ENCODE peak calls at places on chromosomes 2 and 18, in four cellular contexts. S is IMR-90, O is neuronal stem cell, K is mesenchymal stem cell. M is an unnamed sample.

GRCh38 chr18:10530852-10531251 is 5.0 kb downstream of the NAPG start:
- DNase-seq in S (no peak), O (no peak), K (peak), M (no peak)

GRCh38 chr18:52677991-52678390 is 338.0 kb downstream of the DCC start:
- DNase-seq in S (no peak), O (no peak), K (no peak), M (no peak)

GRCh38 chr2:60808330-60808801 is 52.3 kb downstream of the PAPOLG start:
- DNase-seq in S (no peak), O (no peak), K (no peak), M (peak)

GRCh38 chr18:35106845-35107148 is 65.6 kb downstream of the MAPRE2 start:
- DNase-seq in S (no peak), O (no peak), K (no peak), M (no peak)

GRCh38 chr18:58230438-58231179 is 186.6 kb downstream of the NEDD4L start:
- DNase-seq in S (peak), O (no peak), K (peak), M (peak)

GRCh38 chr2:120620025-120620793 is 115.5 kb upstream of the GLI2 start:
- DNase-seq in S (peak), O (no peak), K (peak), M (no peak)

GRCh38 chr2:47189635-47190034 is 34.5 kb upstream of the STPG4 start:
- DNase-seq in S (peak), O (no peak), K (peak), M (no peak)

GRCh38 chr2:63814114-63814513 is 27.6 kb upstream of the UGP2 start:
- DNase-seq in S (peak), O (no peak), K (no peak), M (no peak)

GRCh38 chr2:227095346-227095745 is 68.7 kb downstream of the COL4A4 start:
- DNase-seq in S (no peak), O (no peak), K (peak), M (no peak)

GRCh38 chr2:240469239-240469636 is 33.8 kb downstream of the GPC1 start:
- DNase-seq in S (no peak), O (no peak), K (no peak), M (no peak)

GRCh38 chr2:232854082-232854481 is 16.0 kb upstream of the SNORC start:
- DNase-seq in S (peak), O (no peak), K (peak), M (no peak)

GRCh38 chr2:235045336-235045972 is 93.6 kb downstream of the SH3BP4 start:
- DNase-seq in S (no peak), O (no peak), K (no peak), M (no peak)

GRCh38 chr2:34105015-34105767 is 506.1 kb upstream of the FAM98A start:
- DNase-seq in S (peak), O (no peak), K (peak), M (peak)

DNA sequence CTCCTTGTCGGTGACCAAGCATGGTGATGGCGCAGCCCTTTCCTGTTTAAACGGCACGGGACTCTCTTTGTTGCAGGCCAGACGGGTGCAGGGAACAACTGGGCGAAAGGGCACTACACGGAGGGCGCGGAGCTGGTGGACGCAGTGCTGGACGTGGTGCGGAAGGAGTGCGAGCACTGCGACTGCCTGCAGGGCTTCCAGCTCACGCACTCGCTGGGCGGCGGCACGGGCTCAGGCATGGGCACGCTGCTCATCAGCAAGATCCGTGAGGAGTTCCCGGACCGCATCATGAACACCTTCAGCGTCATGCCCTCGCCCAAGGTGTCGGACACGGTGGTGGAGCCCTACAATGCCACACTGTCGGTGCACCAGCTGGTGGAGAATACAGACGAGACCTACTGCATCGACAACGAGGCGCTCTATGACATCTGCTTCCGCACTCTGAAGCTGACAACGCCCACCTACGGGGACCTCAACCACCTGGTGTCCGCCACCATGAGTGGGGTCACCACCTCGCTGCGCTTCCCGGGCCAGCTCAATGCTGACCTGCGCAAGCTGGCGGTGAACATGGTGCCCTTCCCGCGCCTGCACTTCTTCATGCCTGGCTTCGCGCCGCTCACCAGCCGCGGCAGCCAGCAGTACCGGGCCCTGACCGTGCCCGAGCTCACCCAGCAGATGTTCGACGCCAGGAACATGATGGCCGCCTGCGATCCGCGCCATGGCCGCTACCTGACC is 17.1 kb downstream of the TUBB6 start:
- DNase-seq in S (no peak), O (no peak), K (no peak), M (no peak)
- H4K8ac ChIP-seq in S (no peak), O (peak), K (no peak), M (no peak)

GRCh38 chr2:105399207-105399861 is 483 bp upstream of the FHL2 start:
- DNase-seq in S (no peak), O (no peak), K (no peak), M (peak)

GRCh38 chr2:105397025-105397722 is 1.7 kb downstream of the FHL2 start:
- DNase-seq in S (no peak), O (no peak), K (no peak), M (peak)

GRCh38 chr2:105400138-105400540 is 1.3 kb upstream of the FHL2 start:
- DNase-seq in S (no peak), O (no peak), K (no peak), M (no peak)

GRCh38 chr2:105397959-105398521 is 811 bp downstream of the FHL2 start:
- DNase-seq in S (no peak), O (no peak), K (no peak), M (peak)

DNA sequence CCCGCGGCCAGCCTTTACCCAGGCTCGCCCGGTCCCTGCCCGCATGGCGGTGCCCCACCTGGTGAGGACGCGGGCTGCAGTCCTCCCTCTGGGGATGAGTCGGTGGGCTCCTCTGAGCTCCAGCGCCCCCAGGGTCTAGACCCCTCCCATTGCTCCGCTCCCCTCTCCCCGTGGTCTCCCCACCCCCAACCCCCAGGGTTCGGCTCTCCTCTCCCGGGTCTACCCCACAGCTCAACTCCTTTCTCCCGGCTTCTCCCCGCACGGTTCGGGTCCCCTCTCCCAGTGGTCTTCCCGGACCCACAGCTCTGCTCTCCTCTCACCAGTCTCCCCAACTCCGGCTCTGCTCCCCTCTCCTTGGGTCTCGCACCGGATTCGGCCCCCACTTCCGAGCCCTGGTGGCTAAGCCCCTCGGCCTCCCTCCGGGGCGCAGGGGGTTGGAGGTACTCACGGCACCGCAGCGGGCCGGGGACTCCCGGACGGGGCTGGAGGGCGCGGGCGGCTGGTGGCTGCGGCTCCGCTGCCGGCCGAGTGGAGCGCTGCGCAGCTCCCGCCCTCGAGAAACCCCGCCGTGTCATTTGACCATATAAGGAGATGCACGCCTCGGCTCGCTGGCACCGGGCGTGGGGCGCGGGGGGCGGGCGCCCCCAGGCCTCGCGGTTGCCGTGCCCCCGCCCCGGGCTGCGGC is at the start of gene FHL2:
- DNase-seq in S (peak), O (peak), K (peak), M (peak)
- H4K8ac ChIP-seq in S (peak), O (no peak), K (peak), M (no peak)

GRCh38 chr2:144475596-144475995 is 44.3 kb downstream of the ZEB2 start:
- DNase-seq in S (no peak), O (no peak), K (no peak), M (no peak)

GRCh38 chr2:144475044-144475443 is 44.9 kb downstream of the ZEB2 start:
- DNase-seq in S (no peak), O (no peak), K (no peak), M (no peak)

GRCh38 chr2:144472911-144473310 is 47.0 kb downstream of the ZEB2 start:
- DNase-seq in S (no peak), O (no peak), K (no peak), M (no peak)

GRCh38 chr2:144472046-144472412 is 47.9 kb downstream of the ZEB2 start:
- DNase-seq in S (no peak), O (no peak), K (no peak), M (no peak)

DNA sequence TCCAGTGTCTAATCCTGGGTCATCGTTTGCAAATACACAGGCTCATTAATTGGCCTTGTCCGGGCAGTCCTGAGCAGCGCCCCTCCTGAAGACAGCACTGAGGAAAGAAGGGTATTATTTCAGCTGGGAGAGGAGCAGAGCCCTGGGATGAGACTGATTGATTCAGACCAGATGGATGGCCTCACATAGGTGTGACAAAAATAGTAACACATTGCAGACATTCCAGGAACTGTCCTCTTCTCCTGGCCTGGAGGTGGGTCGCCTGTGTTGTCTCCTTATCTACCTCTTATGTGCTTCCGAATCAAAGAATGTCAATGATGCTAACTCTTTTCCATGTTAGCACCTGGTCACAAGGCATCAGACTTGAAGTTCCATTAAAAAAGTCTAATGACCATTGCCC is 45.9 kb downstream of the ZEB2 start:
- DNase-seq in S (no peak), O (no peak), K (no peak), M (peak)
- H4K8ac ChIP-seq in S (no peak), O (no peak), K (no peak), M (no peak)

DNA sequence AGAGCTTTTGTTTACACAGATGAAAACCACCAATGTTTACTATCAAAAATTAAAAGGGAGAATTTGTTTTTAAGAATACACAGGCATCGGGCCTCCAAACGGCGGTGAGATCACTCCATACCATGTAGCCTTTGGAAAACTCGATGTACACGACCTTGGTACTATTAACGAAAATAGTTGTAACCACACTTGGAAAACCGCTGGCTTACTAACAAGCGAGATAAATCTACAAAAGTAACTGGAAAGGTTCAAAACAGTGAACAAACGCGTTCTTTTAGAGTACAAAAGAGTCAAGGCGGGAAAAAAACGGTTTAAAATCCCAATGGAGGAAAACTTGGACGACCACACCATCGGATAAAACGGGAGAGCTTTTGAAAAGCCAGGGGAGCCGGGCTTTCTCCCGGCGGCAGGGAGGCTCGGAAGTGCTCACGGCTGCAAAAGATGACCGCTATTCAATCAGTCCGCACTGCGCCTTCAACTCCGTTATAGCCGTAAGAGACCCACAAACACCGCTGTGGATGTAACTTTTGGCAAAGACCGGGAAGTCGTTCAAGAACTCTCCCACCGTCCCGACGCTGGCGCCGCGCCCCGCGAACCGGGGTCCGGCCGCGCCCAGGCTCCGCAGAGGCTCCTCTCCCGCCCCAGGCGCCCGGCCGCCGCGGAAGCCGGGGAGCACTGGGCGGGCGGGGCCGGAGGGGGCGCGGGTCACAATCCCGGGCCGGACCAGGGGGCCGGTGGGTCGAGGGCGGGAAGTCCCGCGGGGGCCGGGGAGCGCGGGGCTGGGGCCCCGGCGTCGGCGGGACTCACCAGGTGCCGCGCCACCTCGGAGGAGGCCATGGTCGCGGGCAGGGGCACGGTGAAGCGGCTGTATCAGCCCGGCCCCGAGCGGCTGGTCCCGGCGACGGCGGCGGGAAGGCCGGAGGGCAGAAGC is 510 bp downstream of the SEPTIN10 start:
- DNase-seq in S (peak), O (no peak), K (peak), M (peak)
- H4K8ac ChIP-seq in S (peak), O (no peak), K (peak), M (no peak)

M was measured in mesendoderm.